ENCODE peak calls at places on chromosomes 13 and 19, in nine cellular contexts. Y, C, N, K, P, L, J, I and U are unnamed samples.

GRCh38 chr19:7069904-7070226 is 362 bp downstream of the ZNF557 start:
- DNase-seq in Y (no peak), C (no peak), N (no peak), K (no peak), P (no peak), L (no peak), J (no peak), I (no peak), U (no peak)

GRCh38 chr13:109789262-109789661 is 2.9 kb upstream of the IRS2 start:
- DNase-seq in Y (no peak), C (peak; percentile 47), N (no peak), K (no peak), P (peak; percentile 49), L (no peak), J (no peak), I (peak; percentile 59), U (no peak)

GRCh38 chr13:99360696-99361095 is 53.5 kb upstream of the GPR183 start:
- DNase-seq in Y (no peak), C (no peak), N (no peak), K (no peak), P (no peak), L (no peak), J (no peak), I (no peak), U (no peak)

GRCh38 chr13:66501187-66501586 is 728.9 kb downstream of the PCDH9 start:
- DNase-seq in Y (no peak), C (no peak), N (no peak), K (no peak), P (no peak), L (no peak), J (no peak), I (no peak), U (peak; percentile 71)

GRCh38 chr19:32238076-32238475 is 107.3 kb upstream of the ZNF507 start:
- DNase-seq in Y (no peak), C (no peak), N (no peak), K (no peak), P (no peak), L (no peak), J (no peak), I (peak; percentile 19), U (no peak)

GRCh38 chr19:45558399-45558878 is 26.2 kb downstream of the OPA3 start:
- DNase-seq in Y (no peak), C (no peak), N (peak; percentile 73), K (peak; percentile 44), P (peak; percentile 6), L (peak; percentile 87), J (no peak), I (peak; percentile 13), U (no peak)

GRCh38 chr13:76903544-76904162 is 17.4 kb upstream of the KCTD12 start:
- DNase-seq in Y (no peak), C (peak; percentile 34), N (peak; percentile 50), K (no peak), P (no peak), L (peak; percentile 79), J (peak; percentile 17), I (peak; percentile 66), U (peak; percentile 58)

GRCh38 chr13:95970878-95971277 is 82.3 kb downstream of the UGGT2 start:
- DNase-seq in Y (no peak), C (no peak), N (no peak), K (no peak), P (no peak), L (no peak), J (no peak), I (no peak), U (no peak)

GRCh38 chr13:21149568-21149967 is 26.8 kb downstream of the SKA3 start:
- DNase-seq in Y (no peak), C (no peak), N (no peak), K (no peak), P (no peak), L (no peak), J (no peak), I (no peak), U (no peak)

GRCh38 chr13:45055198-45055901 is 65.0 kb upstream of the GTF2F2 start:
- DNase-seq in Y (peak; percentile 39), C (no peak), N (peak; percentile 59), K (no peak), P (no peak), L (peak; percentile 83), J (no peak), I (no peak), U (peak; percentile 80)

GRCh38 chr19:47776568-47776967 is 1.9 kb upstream of the SELENOW start:
- DNase-seq in Y (no peak), C (peak; percentile 94), N (no peak), K (no peak), P (no peak), L (no peak), J (no peak), I (no peak), U (no peak)

GRCh38 chr19:34985249-34986022 is 14.7 kb upstream of the GRAMD1A start:
- DNase-seq in Y (no peak), C (no peak), N (no peak), K (no peak), P (peak; percentile 69), L (peak; percentile 55), J (no peak), I (no peak), U (peak; percentile 47)

GRCh38 chr13:72141845-72142470 is 275.0 kb upstream of the DACH1 start:
- DNase-seq in Y (no peak), C (no peak), N (no peak), K (no peak), P (no peak), L (no peak), J (no peak), I (no peak), U (peak; percentile 8)

GRCh38 chr19:2627319-2627829 is 75.1 kb downstream of the GNG7 start:
- DNase-seq in Y (peak; percentile 81), C (no peak), N (no peak), K (no peak), P (peak; percentile 57), L (peak; percentile 84), J (peak; percentile 55), I (peak; percentile 92), U (peak; percentile 93)

GRCh38 chr13:99750951-99751350 is 220.6 kb downstream of the ZIC5 start:
- DNase-seq in Y (no peak), C (no peak), N (no peak), K (no peak), P (no peak), L (no peak), J (no peak), I (no peak), U (no peak)

GRCh38 chr13:101489635-101490034 is 37.2 kb downstream of the ITGBL1 start:
- DNase-seq in Y (no peak), C (no peak), N (no peak), K (no peak), P (no peak), L (no peak), J (no peak), I (no peak), U (no peak)